ENCODE peak calls at places on chromosomes 13 and 19, in seven cellular contexts. I, T, V, A, Z, P and Q are unnamed samples.

GRCh38 chr13:44575741-44576395 is at the start of gene TSC22D1:
- DNase-seq in A (no peak), Z (peak), P (peak), I (peak), T (peak), V (peak), Q (peak)

GRCh38 chr19:37594982-37595382 is 306 bp downstream of the ZNF540 start:
- DNase-seq in T (peak), Z (peak), P (peak), V (peak), A (peak), I (no peak), Q (peak)

GRCh38 chr13:47826481-47826880 is 174.6 kb downstream of the SUCLA2 start:
- DNase-seq in T (no peak), P (peak), V (no peak), A (no peak), Z (no peak), I (no peak), Q (no peak)

GRCh38 chr19:44951179-44952159 is 3.7 kb upstream of the CLPTM1 start:
- DNase-seq in A (no peak), P (peak), V (peak), I (peak), T (peak), Z (no peak), Q (peak)

GRCh38 chr19:54294539-54294938 is 13.6 kb upstream of the LILRB2 start:
- DNase-seq in A (no peak), Z (no peak), P (no peak), I (no peak), T (no peak), V (no peak), Q (no peak)

GRCh38 chr13:79485014-79485441 is 4.1 kb downstream of the NDFIP2 start:
- DNase-seq in V (no peak), Z (no peak), P (peak), I (no peak), A (no peak), T (no peak), Q (peak)

GRCh38 chr19:40217027-40217810 is 965 bp downstream of the TTC9B start:
- DNase-seq in Z (peak), I (no peak), V (peak), T (no peak), A (no peak), P (no peak), Q (peak)

GRCh38 chr19:8615813-8616596 is 5.5 kb upstream of the ADAMTS10 start:
- DNase-seq in P (peak), I (peak), Z (peak), A (no peak), V (no peak), T (peak), Q (no peak)

GRCh38 chr13:31001647-31002046 is 69.2 kb downstream of the TEX26 start:
- DNase-seq in V (no peak), P (peak), Z (no peak), I (no peak), A (no peak), T (no peak), Q (peak)

GRCh38 chr13:96650301-96650886 is 343.9 kb downstream of the OXGR1 start:
- DNase-seq in Z (no peak), V (no peak), T (no peak), A (no peak), I (no peak), P (peak), Q (peak)

GRCh38 chr13:111505175-111505777 is 184.8 kb downstream of the TEX29 start:
- DNase-seq in Z (no peak), A (no peak), T (no peak), I (peak), P (no peak), V (no peak), Q (no peak)

GRCh38 chr19:6249296-6249695 is 30.5 kb downstream of the MLLT1 start:
- DNase-seq in Z (no peak), P (peak), V (no peak), A (no peak), I (no peak), T (no peak), Q (no peak)

GRCh38 chr19:19600793-19601346 is 17.6 kb downstream of the PBX4 start:
- DNase-seq in P (no peak), A (no peak), Z (peak), I (no peak), V (no peak), T (no peak), Q (no peak)

GRCh38 chr13:51325837-51326236 is 13.7 kb upstream of the SERPINE3 start:
- DNase-seq in T (no peak), V (no peak), P (no peak), Z (no peak), I (no peak), A (no peak), Q (no peak)

GRCh38 chr13:30983431-30983830 is 51.0 kb downstream of the TEX26 start:
- DNase-seq in T (no peak), P (no peak), V (no peak), A (peak), I (no peak), Z (no peak), Q (no peak)

GRCh38 chr13:113453962-113454361 is 674 bp upstream of the ADPRHL1 start:
- DNase-seq in I (no peak), A (no peak), T (peak), V (no peak), P (peak), Z (no peak), Q (no peak)

GRCh38 chr19:57105976-57106610 is 13.7 kb upstream of the USP29 start:
- DNase-seq in A (no peak), I (no peak), P (no peak), V (no peak), T (no peak), Z (no peak), Q (no peak)

GRCh38 chr19:40466219-40467006 is at the start of gene SPTBN4:
- DNase-seq in V (peak), T (peak), P (no peak), I (no peak), Z (peak), A (no peak), Q (peak)

GRCh38 chr19:39971380-39971841 is 446 bp downstream of the PSMC4 start:
- DNase-seq in V (no peak), A (no peak), T (peak), P (no peak), Z (peak), I (no peak), Q (peak)

GRCh38 chr13:52459668-52460067 is 4.4 kb downstream of the CKAP2 start:
- DNase-seq in Z (no peak), I (no peak), T (no peak), P (peak), V (no peak), A (no peak), Q (peak)

GRCh38 chr19:54231077-54231931 is 8.5 kb upstream of the LILRB3 start:
- DNase-seq in A (peak), Z (peak), P (peak), T (peak), V (peak), I (peak), Q (peak)

GRCh38 chr19:7995756-7996155 is 9.7 kb downstream of the ELAVL1 start:
- DNase-seq in V (no peak), T (no peak), I (no peak), P (no peak), Z (no peak), A (no peak), Q (no peak)

GRCh38 chr13:26596458-26596857 is 39.0 kb downstream of the WASF3 start:
- DNase-seq in V (no peak), I (no peak), Z (no peak), A (no peak), T (no peak), P (no peak), Q (no peak)

GRCh38 chr19:23787106-23787505 is 28.4 kb upstream of the ZNF681 start:
- DNase-seq in I (no peak), V (no peak), T (no peak), Z (no peak), A (no peak), P (peak), Q (peak)

GRCh38 chr13:75223981-75224742 is 257.8 kb downstream of the TBC1D4 start:
- DNase-seq in Z (no peak), T (no peak), I (no peak), V (no peak), P (no peak), A (no peak), Q (peak)

GRCh38 chr13:30002577-30002976 is 152.2 kb upstream of the UBL3 start:
- DNase-seq in A (no peak), P (peak), I (no peak), Z (no peak), T (no peak), V (no peak), Q (peak)

GRCh38 chr13:59744747-59745394 is 418.9 kb downstream of the DIAPH3 start:
- DNase-seq in P (no peak), V (no peak), T (no peak), I (no peak), A (no peak), Z (no peak), Q (no peak)

GRCh38 chr13:34748078-34748477 is 194.0 kb upstream of the NBEA start:
- DNase-seq in P (peak), V (no peak), I (no peak), T (peak), A (no peak), Z (no peak), Q (peak)

GRCh38 chr19:54451331-54451871 is 2.4 kb downstream of the LENG8 start:
- DNase-seq in Z (no peak), T (no peak), I (no peak), A (no peak), V (no peak), P (peak), Q (peak)

GRCh38 chr13:76286178-76286577 is 600.0 kb downstream of the KCTD12 start:
- DNase-seq in T (no peak), I (no peak), P (peak), V (no peak), Z (no peak), A (no peak), Q (no peak)

GRCh38 chr19:50460161-50460765 is 16.0 kb upstream of the EMC10 start:
- DNase-seq in P (peak), V (peak), T (no peak), I (no peak), A (no peak), Z (peak), Q (no peak)

GRCh38 chr13:70310720-70311119 is 202.5 kb upstream of the KLHL1 start:
- DNase-seq in T (peak), I (peak), Z (no peak), A (no peak), P (peak), V (no peak), Q (peak)

GRCh38 chr13:105603283-105603682 is 932.2 kb downstream of the EFNB2 start:
- DNase-seq in A (no peak), V (no peak), I (no peak), T (no peak), Z (no peak), P (no peak), Q (no peak)

GRCh38 chr19:14433454-14434156 is 499 bp downstream of the PKN1 start:
- DNase-seq in V (peak), Z (peak), P (no peak), I (no peak), T (peak), A (no peak), Q (no peak)

GRCh38 chr19:55305491-55305890 is 19.6 kb downstream of the TMEM150B start:
- DNase-seq in A (no peak), V (peak), T (no peak), Z (no peak), I (no peak), P (no peak), Q (peak)

GRCh38 chr19:6402834-6403608 is 10.1 kb upstream of the GTF2F1 start:
- DNase-seq in P (peak), Z (no peak), V (peak), A (no peak), I (peak), T (no peak), Q (no peak)

GRCh38 chr13:25570185-25570584 is 198.4 kb downstream of the ATP8A2 start:
- DNase-seq in T (no peak), P (no peak), A (no peak), V (no peak), Z (no peak), I (no peak), Q (no peak)

GRCh38 chr19:43457809-43458208 is 7.6 kb downstream of the LYPD3 start:
- DNase-seq in Z (no peak), A (no peak), T (no peak), P (no peak), V (no peak), I (no peak), Q (peak)

GRCh38 chr13:33017410-33017929 is 1.2 kb downstream of the KL start:
- DNase-seq in T (peak), V (no peak), A (no peak), P (peak), Z (no peak), I (peak), Q (peak)
- TF ChIP-seq CTCF in T (peak), V (no peak), A (peak), P (peak), Z (peak), I (peak), Q (peak)

GRCh38 chr19:3178377-3178972 is at the start of gene S1PR4:
- DNase-seq in Z (peak), A (no peak), I (no peak), P (no peak), V (peak), T (no peak), Q (no peak)
- TF ChIP-seq CTCF in Z (peak), A (no peak), I (no peak), P (no peak), V (peak), T (no peak), Q (no peak)

DNA sequence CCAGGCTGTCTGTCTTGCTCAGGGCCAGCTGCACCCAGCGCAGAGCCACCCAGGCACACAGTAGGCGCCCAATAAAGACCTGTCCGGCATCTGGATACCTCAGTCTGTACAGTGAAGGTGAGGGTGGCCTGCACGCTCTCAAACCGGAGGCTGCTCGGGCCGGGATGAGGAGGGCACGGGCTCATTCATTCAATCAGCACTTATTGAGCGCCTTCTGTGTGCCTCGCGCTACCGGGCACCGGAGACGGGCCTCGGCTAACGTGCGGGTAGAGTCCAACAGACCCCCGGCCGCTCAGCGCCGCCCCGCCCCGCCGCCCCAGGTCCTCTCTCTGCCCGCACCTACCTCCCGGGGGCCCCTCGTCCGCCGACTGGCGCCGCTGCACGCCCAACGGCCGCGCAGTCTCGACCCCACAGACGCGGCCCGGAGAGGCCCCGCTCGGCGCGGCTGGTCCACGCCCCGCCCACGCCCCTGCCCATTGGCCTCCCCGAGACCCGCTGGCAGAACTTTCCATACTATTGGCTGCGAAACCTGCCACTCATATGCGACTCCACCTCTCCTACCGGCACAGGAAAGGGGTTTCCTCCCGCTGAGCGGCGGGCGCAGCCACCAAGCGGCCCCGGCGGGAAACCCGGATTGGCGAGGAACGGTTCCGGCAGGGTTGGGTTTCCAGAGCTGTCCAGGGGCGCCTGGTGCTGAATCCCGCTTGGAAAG is at the start of gene SLC39A3:
- DNase-seq in T (peak), P (peak), I (peak), Z (peak), V (peak), A (peak), Q (peak)
- TF ChIP-seq CTCF in T (no peak), P (peak), I (peak), Z (peak), V (no peak), A (peak), Q (no peak)

DNA sequence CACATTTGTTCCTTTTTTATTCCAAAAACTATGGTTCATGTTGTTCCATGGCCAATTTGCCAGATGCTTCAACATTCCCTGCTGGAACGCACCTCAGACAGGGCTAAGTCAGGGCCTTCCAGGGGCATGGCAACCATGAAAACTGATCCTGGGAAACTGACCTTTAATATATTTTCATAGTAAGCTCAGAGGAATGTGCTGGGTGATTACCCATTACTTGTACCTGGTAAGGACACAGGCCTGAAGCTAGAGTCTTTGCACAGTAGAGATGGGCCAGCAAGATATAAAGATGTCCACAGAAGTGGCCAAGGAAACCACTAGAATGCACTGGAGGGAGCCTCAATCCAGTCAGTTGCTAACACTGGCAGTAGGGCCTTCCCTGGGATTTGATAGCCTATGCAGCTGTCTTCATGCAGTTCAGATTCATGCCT is 353.1 kb downstream of the ENOX1 start:
- DNase-seq in T (no peak), I (no peak), A (no peak), P (no peak), Z (no peak), V (no peak), Q (no peak)
- TF ChIP-seq CTCF in T (no peak), I (no peak), A (no peak), P (no peak), Z (no peak), V (no peak), Q (no peak)

GRCh38 chr19:34667349-34668076 is 9.4 kb downstream of the SCGB2B2 start:
- DNase-seq in V (no peak), A (no peak), I (no peak), T (no peak), P (peak), Z (peak), Q (no peak)
- TF ChIP-seq CTCF in V (no peak), A (no peak), I (no peak), T (no peak), P (no peak), Z (no peak), Q (no peak)

GRCh38 chr19:17419154-17419490 is 725 bp upstream of the MVB12A start:
- DNase-seq in I (no peak), V (no peak), P (no peak), A (no peak), Z (no peak), T (no peak), Q (peak)

GRCh38 chr19:17418710-17419109 is 1.1 kb upstream of the MVB12A start:
- DNase-seq in A (no peak), P (no peak), V (no peak), Z (no peak), I (no peak), T (no peak), Q (no peak)

GRCh38 chr19:17421942-17422341 is 2.1 kb downstream of the MVB12A start:
- DNase-seq in T (no peak), V (no peak), Z (peak), P (no peak), I (no peak), A (no peak), Q (no peak)

GRCh38 chr19:17419491-17420266 is at the start of gene MVB12A:
- DNase-seq in A (peak), I (peak), P (peak), V (peak), Z (peak), T (peak), Q (peak)

DNA sequence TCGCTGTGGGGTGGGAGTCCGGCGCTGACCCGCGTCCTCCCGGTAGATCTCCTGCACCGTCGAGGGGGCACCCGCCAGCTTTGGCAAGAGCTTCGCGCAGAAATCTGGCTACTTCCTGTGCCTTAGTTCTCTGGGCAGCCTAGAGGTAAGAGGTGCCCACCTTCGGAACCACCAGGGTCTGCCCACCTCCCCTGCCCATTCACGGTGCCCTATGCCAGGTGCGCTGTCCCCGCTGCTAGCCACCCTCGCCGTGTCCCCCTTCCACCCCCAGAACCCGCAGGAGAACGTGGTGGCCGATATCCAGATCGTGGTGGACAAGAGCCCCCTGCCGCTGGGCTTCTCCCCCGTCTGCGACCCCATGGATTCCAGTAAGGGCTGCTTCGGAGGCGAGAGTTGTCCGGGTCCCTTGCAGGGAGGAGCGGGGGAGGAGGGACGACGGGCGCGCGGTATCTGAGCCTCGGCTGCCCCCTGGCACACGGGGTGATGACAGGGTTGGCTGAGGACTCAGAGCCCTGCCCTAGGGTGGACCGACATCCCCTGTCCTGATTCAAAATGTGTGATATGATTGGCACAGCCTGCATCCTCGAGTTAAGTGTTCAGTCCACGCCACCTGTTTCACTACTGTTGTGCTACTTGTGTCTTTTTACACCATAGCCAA is 549 bp downstream of the MVB12A start:
- DNase-seq in T (peak), A (no peak), P (peak), I (peak), Z (peak), V (peak), Q (peak)
- TF ChIP-seq CTCF in T (peak), A (peak), P (no peak), I (peak), Z (no peak), V (no peak), Q (no peak)

GRCh38 chr19:52095172-52096014 is at the start of gene ZNF841:
- DNase-seq in A (peak), I (peak), Z (peak), P (peak), T (peak), V (peak), Q (peak)
- TF ChIP-seq CTCF in A (no peak), I (no peak), Z (no peak), P (no peak), T (no peak), V (no peak), Q (no peak)

DNA sequence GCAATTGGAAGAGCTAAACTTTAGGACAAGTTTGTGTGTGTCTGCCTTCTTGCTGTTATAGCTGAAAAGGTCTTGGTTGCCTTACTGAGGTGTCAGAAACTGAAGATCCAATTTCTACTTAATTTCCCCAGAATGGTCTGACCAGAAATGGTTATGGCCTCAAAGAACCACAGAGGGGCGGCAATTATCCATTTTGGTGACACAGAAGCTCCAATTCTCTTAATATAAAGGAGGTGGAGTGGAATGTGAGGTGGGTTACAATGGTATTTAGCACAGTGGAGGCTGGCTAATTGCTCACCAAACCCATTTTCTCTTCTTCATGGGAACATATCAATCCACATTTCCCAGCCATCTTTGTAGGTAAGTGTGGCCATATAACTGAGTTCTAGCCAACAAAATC is 1157.2 kb downstream of the OLFM4 start:
- DNase-seq in I (no peak), T (no peak), V (no peak), Z (no peak), P (no peak), A (no peak), Q (peak)
- TF ChIP-seq CTCF in I (peak), T (no peak), V (no peak), Z (no peak), P (no peak), A (no peak), Q (peak)

GRCh38 chr19:36059180-36059910 is 4.6 kb downstream of the WDR62 start:
- DNase-seq in I (no peak), V (no peak), P (no peak), T (no peak), Z (no peak), A (no peak), Q (no peak)

GRCh38 chr19:36064829-36065228 is 10.1 kb downstream of the WDR62 start:
- DNase-seq in I (no peak), Z (no peak), V (no peak), T (no peak), A (no peak), P (no peak), Q (no peak)

GRCh38 chr19:36061367-36061766 is 6.7 kb downstream of the WDR62 start:
- DNase-seq in V (no peak), A (no peak), P (no peak), T (no peak), I (no peak), Z (no peak), Q (no peak)

GRCh38 chr19:36058481-36059179 is 3.9 kb downstream of the WDR62 start:
- DNase-seq in A (no peak), Z (no peak), T (no peak), P (no peak), I (no peak), V (no peak), Q (no peak)

GRCh38 chr19:36060430-36060829 is 5.7 kb downstream of the WDR62 start:
- DNase-seq in Z (no peak), I (peak), P (peak), A (no peak), V (no peak), T (peak), Q (peak)
- TF ChIP-seq CTCF in Z (peak), I (peak), P (peak), A (peak), V (peak), T (peak), Q (peak)